ENCODE peak calls at places on chromosomes 16 and 17, in ten cellular contexts. Q is activated CD4-positive, alpha-beta memory T cell treated with anti-CD3 and anti-CD28 coated beads for 36 hours; K is HL-60; E is RPMI8226; S is EL; D is AML-193; G is PC-9; M is heart left ventricle; X is T-helper 1 cell; I is left lung. T is an unnamed sample.

GRCh38 chr17:48471807-48472484 is 41.9 kb upstream of the SKAP1 start:
- DNase-seq in Q (no peak), K (no peak), E (no peak), S (no peak), D (no peak), G (no peak), M (no peak), X (no peak), I (no peak), T (no peak)

GRCh38 chr17:54967621-54968258 is 714 bp downstream of the COX11 start:
- DNase-seq in Q (peak; percentile 34), K (no peak), E (peak; percentile 74), S (peak; percentile 40), D (no peak), G (peak; percentile 47), M (no peak), X (no peak), I (no peak), T (no peak)

GRCh38 chr16:69477546-69477945 is 53.1 kb downstream of the CYB5B start:
- DNase-seq in Q (no peak), K (peak; percentile 47), E (no peak), S (peak; percentile 63), D (peak; percentile 32), G (no peak), M (no peak), X (no peak), I (no peak), T (no peak)

GRCh38 chr16:29845656-29846055 is 17.4 kb downstream of the CDIPT start:
- DNase-seq in Q (no peak), K (no peak), E (no peak), S (no peak), D (no peak), G (no peak), M (no peak), X (no peak), I (no peak), T (no peak)

GRCh38 chr16:2339521-2340484 is 725 bp downstream of the ABCA3 start:
- DNase-seq in Q (peak; percentile 51), K (peak; percentile 19), E (peak; percentile 64), S (peak; percentile 51), D (peak; percentile 4), G (no peak), M (peak; percentile 45), X (peak; percentile 26), I (no peak), T (no peak)

GRCh38 chr17:30831257-30831656 is 509 bp upstream of the ATAD5 start:
- DNase-seq in Q (peak; percentile 42), K (no peak), E (peak; percentile 24), S (no peak), D (no peak), G (no peak), M (no peak), X (no peak), I (no peak), T (no peak)

GRCh38 chr16:2297506-2297860 is 29.6 kb upstream of the RNPS1 start:
- DNase-seq in Q (no peak), K (no peak), E (no peak), S (no peak), D (no peak), G (no peak), M (no peak), X (no peak), I (no peak), T (no peak)

GRCh38 chr17:79648181-79648831 is 37.5 kb upstream of the RBFOX3 start:
- DNase-seq in Q (no peak), K (no peak), E (no peak), S (no peak), D (no peak), G (no peak), M (no peak), X (no peak), I (peak; percentile 15), T (no peak)

GRCh38 chr17:72976971-72977767 is 115.3 kb downstream of the SLC39A11 start:
- DNase-seq in Q (no peak), K (no peak), E (peak; percentile 5), S (peak; percentile 95), D (no peak), G (peak; percentile 84), M (peak; percentile 49), X (no peak), I (peak; percentile 48), T (no peak)

GRCh38 chr17:56929362-56929969 is 15.6 kb upstream of the TRIM25 start:
- DNase-seq in Q (no peak), K (no peak), E (no peak), S (no peak), D (no peak), G (no peak), M (no peak), X (no peak), I (no peak), T (no peak)

GRCh38 chr16:80606221-80606766 is 65.5 kb downstream of the DYNLRB2 start:
- DNase-seq in Q (no peak), K (no peak), E (no peak), S (no peak), D (no peak), G (no peak), M (no peak), X (no peak), I (no peak), T (no peak)

GRCh38 chr16:69270395-69270794 is 40.8 kb upstream of the VPS4A start:
- DNase-seq in Q (no peak), K (peak; percentile 18), E (no peak), S (no peak), D (peak; percentile 54), G (no peak), M (no peak), X (no peak), I (no peak), T (no peak)

GRCh38 chr17:68389041-68389440 is 68.3 kb downstream of the WIPI1 start:
- DNase-seq in Q (no peak), K (no peak), E (no peak), S (no peak), D (no peak), G (no peak), M (no peak), X (no peak), I (no peak), T (no peak)

GRCh38 chr16:82657239-82657638 is 30.5 kb downstream of the CDH13 start:
- DNase-seq in Q (no peak), K (no peak), E (no peak), S (peak; percentile 71), D (no peak), G (no peak), M (no peak), X (no peak), I (no peak), T (no peak)

GRCh38 chr17:73214851-73215250 is 22.0 kb downstream of the COG1 start:
- DNase-seq in Q (no peak), K (no peak), E (no peak), S (no peak), D (no peak), G (no peak), M (no peak), X (no peak), I (no peak), T (no peak)

GRCh38 chr17:49456172-49456965 is 38.7 kb upstream of the NGFR start:
- DNase-seq in Q (no peak), K (no peak), E (peak; percentile 29), S (peak; percentile 85), D (no peak), G (no peak), M (no peak), X (no peak), I (peak; percentile 47), T (no peak)

GRCh38 chr17:1122681-1123396 is 56.9 kb downstream of the ABR start:
- DNase-seq in Q (peak; percentile 90), K (peak; percentile 37), E (peak; percentile 69), S (peak; percentile 70), D (peak; percentile 2), G (peak; percentile 46), M (peak; percentile 88), X (peak; percentile 73), I (peak; percentile 80), T (no peak)

GRCh38 chr16:16148755-16149154 is 74.5 kb downstream of the ABCC6 start:
- DNase-seq in Q (no peak), K (no peak), E (no peak), S (no peak), D (no peak), G (no peak), M (no peak), X (no peak), I (no peak), T (peak; percentile 48)

GRCh38 chr17:79977161-79977631 is 58.5 kb downstream of the TBC1D16 start:
- DNase-seq in Q (no peak), K (no peak), E (no peak), S (no peak), D (no peak), G (no peak), M (no peak), X (no peak), I (no peak), T (no peak)

GRCh38 chr16:56301391-56301850 is 110.1 kb downstream of the GNAO1 start:
- DNase-seq in Q (no peak), K (no peak), E (peak; percentile 62), S (peak; percentile 47), D (no peak), G (no peak), M (no peak), X (no peak), I (no peak), T (no peak)